ENCODE peak calls at places on chromosome 13, in five cellular contexts. One of them, this sample, is unnamed.

GRCh38 chr13:111514646-111515617 is 194.5 kb downstream of the TEX29 start:
- DNase-seq in thyroid gland: no peak
- DNase-seq in tibial artery: no peak
- DNase-seq in fibroblast of mammary gland: no peak
- DNase-seq in IMR-90: no peak
- DNase-seq in this sample: no peak

GRCh38 chr13:37448072-37448471 is 150.5 kb downstream of the POSTN start:
- DNase-seq in thyroid gland: no peak
- DNase-seq in tibial artery: no peak
- DNase-seq in fibroblast of mammary gland: no peak
- DNase-seq in IMR-90: peak
- DNase-seq in this sample: no peak

GRCh38 chr13:91804724-91805123 is 406.3 kb downstream of the GPC5 start:
- DNase-seq in thyroid gland: no peak
- DNase-seq in tibial artery: no peak
- DNase-seq in fibroblast of mammary gland: no peak
- DNase-seq in IMR-90: no peak
- DNase-seq in this sample: no peak

GRCh38 chr13:75372517-75372916 is 109.5 kb downstream of the TBC1D4 start:
- DNase-seq in thyroid gland: no peak
- DNase-seq in tibial artery: no peak
- DNase-seq in fibroblast of mammary gland: peak
- DNase-seq in IMR-90: peak
- DNase-seq in this sample: no peak

GRCh38 chr13:95385808-95386207 is 84.6 kb upstream of the ABCC4 start:
- DNase-seq in thyroid gland: no peak
- DNase-seq in tibial artery: no peak
- DNase-seq in fibroblast of mammary gland: peak
- DNase-seq in IMR-90: no peak
- DNase-seq in this sample: no peak

GRCh38 chr13:65508338-65508737 is 1721.8 kb downstream of the PCDH9 start:
- DNase-seq in thyroid gland: no peak
- DNase-seq in tibial artery: no peak
- DNase-seq in fibroblast of mammary gland: no peak
- DNase-seq in IMR-90: no peak
- DNase-seq in this sample: no peak

GRCh38 chr13:26200811-26201210 is 21.3 kb downstream of the RNF6 start:
- DNase-seq in thyroid gland: no peak
- DNase-seq in tibial artery: no peak
- DNase-seq in fibroblast of mammary gland: peak
- DNase-seq in IMR-90: no peak
- DNase-seq in this sample: no peak

GRCh38 chr13:39377699-39378098 is 225.3 kb downstream of the LHFPL6 start:
- DNase-seq in thyroid gland: no peak
- DNase-seq in tibial artery: no peak
- DNase-seq in fibroblast of mammary gland: no peak
- DNase-seq in IMR-90: no peak
- DNase-seq in this sample: no peak

GRCh38 chr13:109140054-109140776 is 510.8 kb downstream of the MYO16 start:
- DNase-seq in thyroid gland: no peak
- DNase-seq in tibial artery: no peak
- DNase-seq in fibroblast of mammary gland: no peak
- DNase-seq in IMR-90: no peak
- DNase-seq in this sample: no peak
- H3K4me3 ChIP-seq in thyroid gland: no peak
- H3K4me3 ChIP-seq in tibial artery: peak
- H3K4me3 ChIP-seq in fibroblast of mammary gland: peak
- H3K4me3 ChIP-seq in IMR-90: no peak
- H3K4me3 ChIP-seq in this sample: peak

DNA sequence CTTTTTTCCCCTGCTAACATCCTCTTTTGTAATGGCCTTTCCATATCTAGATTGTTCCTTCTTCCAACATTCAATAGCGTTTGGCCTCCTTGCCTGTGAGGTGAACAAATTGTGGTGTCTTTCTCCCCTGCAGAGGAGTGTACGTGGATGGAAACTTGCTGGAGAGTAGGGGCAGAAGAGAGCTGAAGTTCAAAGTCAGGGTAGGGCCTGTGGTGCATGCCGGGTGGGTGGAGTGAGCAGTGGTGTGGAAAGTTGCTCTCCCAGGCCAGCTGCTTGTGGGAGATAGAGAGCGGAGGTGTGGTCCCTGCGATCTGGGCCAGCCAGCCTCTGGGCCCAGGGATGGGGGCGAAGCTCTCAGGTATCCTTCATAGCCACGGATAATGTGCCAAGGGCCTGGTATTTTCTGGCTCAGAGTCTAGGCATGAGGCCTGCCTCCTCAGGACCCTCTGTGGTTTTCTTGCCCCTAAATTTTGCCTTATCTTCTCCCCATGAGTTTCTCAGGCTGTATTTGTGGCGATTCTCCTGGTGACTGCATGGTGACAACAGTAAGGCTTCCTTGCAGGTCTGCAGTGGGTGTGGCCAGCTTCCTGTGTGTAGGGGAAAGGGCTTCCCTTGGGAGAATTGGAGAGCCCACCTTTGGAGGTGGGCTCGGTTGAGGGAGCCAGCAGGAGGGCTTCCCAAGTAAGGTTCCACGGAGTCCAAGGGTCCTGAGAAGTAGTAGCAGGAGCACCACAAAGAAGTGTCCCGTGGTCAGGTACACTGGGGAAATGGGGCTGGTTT is 6.7 kb downstream of the RGCC start:
- DNase-seq in thyroid gland: no peak
- DNase-seq in tibial artery: no peak
- DNase-seq in fibroblast of mammary gland: no peak
- DNase-seq in IMR-90: no peak
- DNase-seq in this sample: no peak
- H3K4me3 ChIP-seq in thyroid gland: no peak
- H3K4me3 ChIP-seq in tibial artery: no peak
- H3K4me3 ChIP-seq in fibroblast of mammary gland: no peak
- H3K4me3 ChIP-seq in IMR-90: no peak
- H3K4me3 ChIP-seq in this sample: no peak

GRCh38 chr13:32530841-32531253 is 7.7 kb downstream of the N4BP2L2 start:
- DNase-seq in thyroid gland: no peak
- DNase-seq in tibial artery: no peak
- DNase-seq in fibroblast of mammary gland: peak
- DNase-seq in IMR-90: peak
- DNase-seq in this sample: peak
- H3K4me3 ChIP-seq in thyroid gland: no peak
- H3K4me3 ChIP-seq in tibial artery: no peak
- H3K4me3 ChIP-seq in fibroblast of mammary gland: no peak
- H3K4me3 ChIP-seq in IMR-90: no peak
- H3K4me3 ChIP-seq in this sample: no peak

DNA sequence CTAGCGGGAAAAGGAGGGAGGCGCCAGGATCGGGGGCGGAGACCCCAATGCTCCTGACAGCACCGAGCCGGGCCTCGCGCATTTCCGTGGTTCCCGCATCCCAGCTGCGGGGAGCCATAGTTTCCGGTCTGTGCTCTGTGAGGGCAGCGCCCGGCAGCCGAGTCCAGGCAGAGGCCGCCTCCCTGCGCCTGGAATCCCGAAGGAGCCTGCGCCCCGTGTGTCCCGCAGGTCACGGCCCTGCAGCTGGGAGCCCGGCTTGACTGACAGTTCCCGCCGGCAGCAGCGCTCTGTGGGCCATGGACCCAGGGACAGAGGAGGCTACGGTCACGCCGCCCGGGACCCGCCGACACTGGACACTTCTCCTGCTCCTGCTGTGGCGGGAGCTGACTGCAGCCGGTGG is 74.6 kb upstream of the C13orf46 start:
- DNase-seq in thyroid gland: no peak
- DNase-seq in tibial artery: no peak
- DNase-seq in fibroblast of mammary gland: no peak
- DNase-seq in IMR-90: no peak
- DNase-seq in this sample: no peak
- H3K4me3 ChIP-seq in thyroid gland: no peak
- H3K4me3 ChIP-seq in tibial artery: no peak
- H3K4me3 ChIP-seq in fibroblast of mammary gland: no peak
- H3K4me3 ChIP-seq in IMR-90: no peak
- H3K4me3 ChIP-seq in this sample: no peak

GRCh38 chr13:40404407-40404806 is 262.0 kb downstream of the FOXO1 start:
- DNase-seq in thyroid gland: no peak
- DNase-seq in tibial artery: no peak
- DNase-seq in fibroblast of mammary gland: no peak
- DNase-seq in IMR-90: no peak
- DNase-seq in this sample: no peak

GRCh38 chr13:40403509-40404241 is 262.8 kb downstream of the FOXO1 start:
- DNase-seq in thyroid gland: no peak
- DNase-seq in tibial artery: no peak
- DNase-seq in fibroblast of mammary gland: no peak
- DNase-seq in IMR-90: no peak
- DNase-seq in this sample: no peak

GRCh38 chr13:40401911-40402776 is 264.3 kb downstream of the FOXO1 start:
- DNase-seq in thyroid gland: peak
- DNase-seq in tibial artery: peak
- DNase-seq in fibroblast of mammary gland: peak
- DNase-seq in IMR-90: peak
- DNase-seq in this sample: peak

GRCh38 chr13:40404967-40405716 is 261.3 kb downstream of the FOXO1 start:
- DNase-seq in thyroid gland: no peak
- DNase-seq in tibial artery: no peak
- DNase-seq in fibroblast of mammary gland: no peak
- DNase-seq in IMR-90: no peak
- DNase-seq in this sample: no peak

GRCh38 chr13:40402931-40403412 is 263.5 kb downstream of the FOXO1 start:
- DNase-seq in thyroid gland: no peak
- DNase-seq in tibial artery: no peak
- DNase-seq in fibroblast of mammary gland: peak
- DNase-seq in IMR-90: peak
- DNase-seq in this sample: peak
- H3K4me3 ChIP-seq in thyroid gland: no peak
- H3K4me3 ChIP-seq in tibial artery: no peak
- H3K4me3 ChIP-seq in fibroblast of mammary gland: no peak
- H3K4me3 ChIP-seq in IMR-90: no peak
- H3K4me3 ChIP-seq in this sample: no peak

GRCh38 chr13:103356226-103356864 is 290.1 kb upstream of the SLC10A2 start:
- DNase-seq in thyroid gland: no peak
- DNase-seq in tibial artery: no peak
- DNase-seq in fibroblast of mammary gland: no peak
- DNase-seq in IMR-90: no peak
- DNase-seq in this sample: no peak

GRCh38 chr13:103350147-103350546 is 283.9 kb upstream of the SLC10A2 start:
- DNase-seq in thyroid gland: no peak
- DNase-seq in tibial artery: no peak
- DNase-seq in fibroblast of mammary gland: no peak
- DNase-seq in IMR-90: no peak
- DNase-seq in this sample: no peak

GRCh38 chr13:103354189-103354588 is 288.0 kb upstream of the SLC10A2 start:
- DNase-seq in thyroid gland: no peak
- DNase-seq in tibial artery: no peak
- DNase-seq in fibroblast of mammary gland: peak
- DNase-seq in IMR-90: no peak
- DNase-seq in this sample: peak

GRCh38 chr13:103349664-103350063 is 283.4 kb upstream of the SLC10A2 start:
- DNase-seq in thyroid gland: no peak
- DNase-seq in tibial artery: no peak
- DNase-seq in fibroblast of mammary gland: no peak
- DNase-seq in IMR-90: no peak
- DNase-seq in this sample: no peak

DNA sequence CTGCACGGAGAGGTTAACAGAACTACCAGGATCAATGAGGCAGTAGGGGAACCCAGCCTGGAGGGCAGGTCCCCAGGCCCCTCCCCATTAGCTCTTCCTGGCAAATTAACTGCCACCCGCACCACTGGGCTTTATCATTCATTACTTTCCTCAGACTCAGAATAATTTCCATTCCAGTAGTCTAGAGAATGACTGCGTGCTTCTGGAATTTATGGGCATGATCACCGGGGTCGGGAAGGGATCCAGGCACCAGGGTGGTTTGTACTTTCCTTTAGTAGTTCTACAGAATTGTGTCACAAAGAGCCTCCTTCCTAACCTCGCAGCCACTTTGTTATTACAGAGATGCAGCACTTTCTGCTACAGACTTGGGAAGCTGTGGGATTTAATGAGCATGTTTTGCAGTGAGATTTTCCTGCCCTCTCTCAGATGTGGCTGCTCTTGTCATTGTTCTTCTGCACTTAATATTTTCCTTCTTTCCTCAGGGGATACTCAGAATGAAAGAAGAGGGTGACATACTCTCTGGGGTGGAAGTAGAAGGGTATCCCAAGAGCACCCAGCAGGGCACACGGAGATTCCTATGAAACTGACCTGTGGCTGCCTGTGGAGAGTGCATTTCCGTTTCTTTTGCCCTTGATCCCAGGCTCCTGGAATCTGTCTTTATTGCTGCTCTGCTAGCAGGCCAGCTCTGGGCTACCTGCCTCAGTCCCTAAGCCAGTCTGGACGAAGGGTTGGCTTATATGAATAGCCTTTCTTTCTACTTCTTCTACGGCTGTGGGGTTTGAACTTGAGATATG is 285.0 kb upstream of the SLC10A2 start:
- DNase-seq in thyroid gland: no peak
- DNase-seq in tibial artery: no peak
- DNase-seq in fibroblast of mammary gland: peak
- DNase-seq in IMR-90: no peak
- DNase-seq in this sample: peak
- H3K4me3 ChIP-seq in thyroid gland: no peak
- H3K4me3 ChIP-seq in tibial artery: no peak
- H3K4me3 ChIP-seq in fibroblast of mammary gland: no peak
- H3K4me3 ChIP-seq in IMR-90: no peak
- H3K4me3 ChIP-seq in this sample: no peak

DNA sequence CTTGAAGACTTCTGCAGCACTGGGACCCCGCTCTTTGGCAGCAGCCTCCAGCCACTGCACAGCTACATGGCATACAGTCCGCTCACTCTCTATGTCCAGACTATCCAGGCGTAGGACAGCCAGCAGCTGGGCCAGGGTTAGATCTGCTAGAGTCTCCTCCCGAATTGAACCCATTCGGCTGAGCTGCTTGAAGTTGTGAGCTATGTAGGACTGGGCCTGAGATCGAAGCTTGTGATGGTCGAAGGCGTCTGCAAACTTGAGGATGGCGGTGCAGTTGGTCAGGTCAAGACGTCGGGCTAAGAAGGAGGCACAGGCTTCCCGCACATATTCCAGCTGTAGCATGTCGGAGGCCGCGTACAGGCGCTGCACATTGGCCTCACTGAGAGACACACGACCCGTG is 900 bp downstream of the KBTBD7 start:
- DNase-seq in thyroid gland: peak
- DNase-seq in tibial artery: no peak
- DNase-seq in fibroblast of mammary gland: no peak
- DNase-seq in IMR-90: no peak
- DNase-seq in this sample: no peak
- H3K4me3 ChIP-seq in thyroid gland: no peak
- H3K4me3 ChIP-seq in tibial artery: peak
- H3K4me3 ChIP-seq in fibroblast of mammary gland: no peak
- H3K4me3 ChIP-seq in IMR-90: no peak
- H3K4me3 ChIP-seq in this sample: peak

GRCh38 chr13:105961438-105961837 is 574.0 kb downstream of the EFNB2 start:
- DNase-seq in thyroid gland: no peak
- DNase-seq in tibial artery: no peak
- DNase-seq in fibroblast of mammary gland: no peak
- DNase-seq in IMR-90: no peak
- DNase-seq in this sample: no peak
- H3K4me3 ChIP-seq in thyroid gland: no peak
- H3K4me3 ChIP-seq in tibial artery: no peak
- H3K4me3 ChIP-seq in fibroblast of mammary gland: no peak
- H3K4me3 ChIP-seq in IMR-90: no peak
- H3K4me3 ChIP-seq in this sample: no peak